ENCODE peak calls at places on chromosomes 4 and X, in four cellular contexts. D is H1, E is GM12878, P is IMR-90. O is an unnamed sample.

GRCh38 chr4:55980725-55981124 is 32.0 kb downstream of the CEP135 start:
- DNase-seq in E (peak; percentile 21), P (no peak), D (no peak), O (no peak)

GRCh38 chrX:76821276-76821675 is 393.8 kb downstream of the MAGEE1 start:
- DNase-seq in E (no peak), P (no peak), D (no peak), O (no peak)

GRCh38 chrX:12988797-12989196 is 13.9 kb downstream of the TMSB4X start:
- DNase-seq in E (no peak), P (peak; percentile 74), D (no peak), O (peak; percentile 22)

GRCh38 chrX:134443020-134443419 is 16.9 kb upstream of the HPRT1 start:
- DNase-seq in D (no peak), E (no peak), P (no peak), O (no peak)

GRCh38 chr4:183165371-183165770 is 66.3 kb downstream of the WWC2 start:
- DNase-seq in E (no peak), P (peak; percentile 51), D (no peak), O (no peak)

GRCh38 chrX:9379697-9380551 is 84.9 kb upstream of the TBL1X start:
- DNase-seq in D (no peak), P (peak; percentile 61), E (no peak), O (no peak)

GRCh38 chr4:63620271-63620670 is 789.0 kb downstream of the TECRL start:
- DNase-seq in P (no peak), E (no peak), D (no peak), O (no peak)

GRCh38 chr4:110823251-110823650 is 200.4 kb upstream of the PITX2 start:
- DNase-seq in E (no peak), D (no peak), P (peak; percentile 60), O (no peak)

GRCh38 chr4:123417813-123418212 is 21.2 kb downstream of the SPRY1 start:
- DNase-seq in P (no peak), E (no peak), D (no peak), O (no peak)

GRCh38 chr4:41174444-41174843 is 39.9 kb downstream of the APBB2 start:
- DNase-seq in D (no peak), E (no peak), P (peak; percentile 54), O (no peak)

GRCh38 chr4:98642991-98643426 is 15.4 kb downstream of the TSPAN5 start:
- DNase-seq in P (peak; percentile 89), E (no peak), D (no peak), O (no peak)
- TF ChIP-seq CHD1 in P (no peak), E (no peak), D (no peak), O (no peak)

DNA sequence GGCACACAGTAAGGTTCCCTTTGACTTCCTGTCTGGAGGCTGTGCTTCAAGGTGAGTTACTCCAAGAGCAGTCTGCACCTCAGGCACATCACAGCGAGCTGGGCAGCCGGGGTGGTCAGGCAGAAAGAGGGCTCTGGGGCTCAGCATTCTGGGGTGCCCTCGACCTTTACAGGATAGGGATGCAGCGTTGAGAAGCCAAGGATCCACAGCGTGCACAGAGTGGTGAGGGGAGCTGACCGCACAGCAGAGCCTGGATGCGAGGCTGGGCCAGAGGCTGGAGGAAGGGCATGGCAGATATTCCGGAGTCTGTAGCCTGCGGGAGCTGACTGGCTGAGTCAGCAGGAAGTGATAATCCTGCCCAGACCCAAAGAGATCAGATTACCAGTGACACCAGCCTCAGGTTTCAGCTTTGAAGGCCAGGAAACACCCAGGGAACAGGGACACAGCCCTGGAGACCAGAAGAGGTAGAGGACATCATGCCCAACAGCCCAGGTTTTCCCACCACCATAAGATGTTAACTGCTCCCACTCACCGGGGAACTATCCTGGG is 38.4 kb upstream of the PDLIM3 start:
- DNase-seq in E (no peak), D (no peak), P (peak; percentile 80), O (peak; percentile 60)
- TF ChIP-seq CHD1 in E (no peak), D (no peak), P (no peak), O (no peak)

GRCh38 chrX:68985135-68985725 is 156.4 kb downstream of the EFNB1 start:
- DNase-seq in E (no peak), D (no peak), P (no peak), O (no peak)
- TF ChIP-seq CHD1 in E (no peak), D (no peak), P (no peak), O (no peak)

GRCh38 chr4:139223682-139224317 is 46.8 kb upstream of the ELF2 start:
- DNase-seq in E (no peak), D (no peak), P (peak; percentile 76), O (no peak)
- TF ChIP-seq CHD1 in E (no peak), D (no peak), P (no peak), O (no peak)

GRCh38 chr4:10131202-10131601 is 14.6 kb upstream of the WDR1 start:
- DNase-seq in P (no peak), D (no peak), E (no peak), O (no peak)

GRCh38 chr4:10130190-10130888 is 13.7 kb upstream of the WDR1 start:
- DNase-seq in P (no peak), D (no peak), E (no peak), O (no peak)

GRCh38 chr4:10128761-10129160 is 12.2 kb upstream of the WDR1 start:
- DNase-seq in E (no peak), D (no peak), P (no peak), O (no peak)

GRCh38 chr4:10134141-10134540 is 17.5 kb upstream of the WDR1 start:
- DNase-seq in P (no peak), E (no peak), D (no peak), O (peak; percentile 67)

DNA sequence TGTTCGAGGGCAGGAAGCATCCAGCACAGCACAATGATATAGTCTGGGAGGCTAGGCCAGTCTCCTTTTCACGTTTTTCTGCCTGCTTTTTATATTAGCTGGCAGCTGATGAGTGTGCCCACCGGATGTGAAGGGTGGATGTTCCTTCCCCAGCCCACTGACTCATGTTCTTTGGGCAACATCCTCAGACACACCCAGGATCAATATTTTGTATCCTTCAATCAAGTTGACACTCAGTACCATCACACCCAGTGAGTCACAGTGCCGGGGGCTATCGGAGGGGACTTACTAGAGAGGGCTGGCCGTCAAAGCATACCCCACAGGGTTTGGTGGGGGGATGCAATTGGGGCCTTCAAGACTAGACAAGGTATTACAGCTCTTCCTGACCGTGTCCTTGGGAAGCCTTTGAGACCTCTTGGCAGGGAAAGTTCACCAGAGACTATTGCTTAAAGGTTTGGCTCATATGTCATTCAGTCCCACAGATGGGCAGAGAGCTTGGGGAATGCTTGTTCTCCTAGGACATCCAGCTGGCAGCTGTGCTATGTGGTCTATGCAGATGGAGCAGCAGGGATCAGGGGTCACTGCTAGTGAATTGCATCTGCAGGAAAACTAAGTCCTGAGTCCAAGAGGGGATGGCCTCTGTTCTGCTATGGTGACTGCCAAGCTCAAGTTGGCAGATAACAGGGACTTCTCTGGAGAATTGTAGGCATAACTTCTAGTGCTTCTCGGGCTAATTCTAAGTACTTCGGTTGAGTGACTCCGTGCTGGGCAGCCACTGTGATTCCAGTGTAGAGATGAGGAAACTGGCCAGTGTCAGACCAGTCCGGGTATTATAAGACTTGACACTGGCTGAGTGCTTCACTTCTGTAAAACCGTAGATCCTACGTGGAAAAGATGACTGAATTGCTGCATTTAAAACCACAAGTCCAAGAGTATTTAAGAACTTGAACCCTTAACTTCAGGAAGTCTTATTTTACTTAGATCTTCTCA is 12.9 kb upstream of the WDR1 start:
- DNase-seq in D (no peak), E (no peak), P (no peak), O (no peak)
- TF ChIP-seq CHD1 in D (no peak), E (no peak), P (no peak), O (no peak)

GRCh38 chrX:138058931-138059330 is 493.0 kb downstream of the ZIC3 start:
- DNase-seq in D (no peak), P (no peak), E (no peak), O (no peak)

DNA sequence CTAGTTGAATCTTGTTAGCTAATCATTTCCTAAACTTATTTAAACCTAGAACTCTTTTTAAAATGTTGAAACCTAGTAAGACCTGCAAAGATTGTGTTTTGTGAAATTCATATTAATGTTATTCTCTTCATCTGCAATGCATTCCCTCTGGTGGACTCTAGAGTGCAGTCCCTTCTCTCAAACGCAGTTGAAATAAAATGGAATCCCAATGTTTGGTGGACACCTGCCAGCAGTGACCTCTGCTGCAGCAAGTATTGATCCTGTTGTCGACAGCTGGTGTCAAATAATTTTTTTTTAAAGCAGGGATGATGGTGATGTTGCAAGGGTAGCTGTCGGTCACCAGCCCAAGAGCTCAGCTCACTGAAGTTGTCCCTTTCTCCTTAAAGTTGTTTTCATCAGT is 492.0 kb downstream of the ZIC3 start:
- DNase-seq in D (no peak), P (no peak), E (no peak), O (no peak)
- TF ChIP-seq CHD1 in D (no peak), P (no peak), E (no peak), O (no peak)

GRCh38 chr4:45325112-45325462 is 598.7 kb upstream of the GNPDA2 start:
- DNase-seq in D (no peak), E (peak; percentile 5), P (no peak), O (no peak)
- TF ChIP-seq CHD1 in D (no peak), E (no peak), P (no peak), O (no peak)

GRCh38 chr4:5971077-5971447 is 47.2 kb downstream of the C4orf50 start:
- DNase-seq in D (no peak), P (no peak), E (no peak), O (peak; percentile 27)
- TF ChIP-seq CHD1 in D (no peak), P (no peak), E (no peak), O (no peak)

DNA sequence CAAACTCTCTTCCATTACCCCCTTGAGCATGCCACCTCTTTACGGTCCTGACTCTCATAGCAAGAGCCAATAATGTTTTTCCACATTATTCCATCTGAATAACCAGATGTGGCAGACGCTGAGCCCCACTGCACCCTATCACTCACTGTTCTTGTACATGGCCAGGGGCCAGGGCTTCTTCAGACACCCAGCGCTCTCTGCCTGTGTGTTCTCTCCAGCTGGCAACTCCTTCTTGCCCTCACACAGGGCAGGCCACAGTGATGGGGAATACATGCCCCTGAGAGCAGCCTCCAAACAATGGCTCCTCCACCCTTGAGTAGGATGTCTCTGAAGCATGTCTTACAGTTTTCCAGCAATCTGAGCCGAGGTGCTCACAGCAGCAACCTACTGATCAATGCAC is 50.8 kb upstream of the STIM2 start:
- DNase-seq in D (no peak), P (no peak), E (no peak), O (no peak)
- TF ChIP-seq CHD1 in D (no peak), P (no peak), E (no peak), O (no peak)

DNA sequence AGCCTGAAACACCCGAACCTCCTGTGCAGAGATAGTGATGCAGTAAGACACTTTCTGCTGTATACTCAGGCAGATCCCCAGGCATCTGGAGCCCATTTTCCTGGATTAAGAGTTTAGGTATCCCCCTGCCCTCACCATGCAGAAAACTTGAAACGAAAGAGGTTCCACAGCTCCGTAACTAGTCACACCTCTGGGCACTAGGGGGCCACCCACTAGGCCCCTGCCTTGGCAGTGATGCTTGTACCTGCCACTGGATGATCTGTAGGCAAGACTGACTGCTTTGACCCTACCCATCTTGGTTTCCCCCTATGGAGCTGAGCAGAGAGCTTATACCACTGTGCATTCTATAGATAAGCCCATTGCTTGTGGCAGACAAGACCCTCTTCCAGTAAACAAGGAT is 940.6 kb downstream of the PCDH19 start:
- DNase-seq in P (no peak), E (no peak), D (no peak), O (no peak)
- TF ChIP-seq CHD1 in P (no peak), E (no peak), D (no peak), O (no peak)

O was measured in K562.